ENCODE peak calls at places on chromosomes 7 and 10, in eight cellular contexts. N, Y, J, H, E, T, V and Z are unnamed samples.

GRCh38 chr7:82166666-82167065 is 276.9 kb downstream of the CACNA2D1 start:
- DNase-seq in N (no peak), Y (no peak), J (no peak), H (no peak), E (no peak), T (no peak), V (peak), Z (no peak)

GRCh38 chr10:117541405-117541908 is 1.1 kb upstream of the EMX2 start:
- DNase-seq in N (peak), Y (no peak), J (no peak), H (no peak), E (no peak), T (no peak), V (no peak), Z (no peak)

GRCh38 chr10:127935115-127935561 is 28.2 kb downstream of the PTPRE start:
- DNase-seq in N (no peak), Y (no peak), J (peak), H (no peak), E (no peak), T (no peak), V (no peak), Z (no peak)

GRCh38 chr7:105439174-105439893 is 50.6 kb upstream of the SRPK2 start:
- DNase-seq in N (peak), Y (peak), J (peak), H (no peak), E (peak), T (no peak), V (peak), Z (peak)

GRCh38 chr10:50614444-50615137 is 9.2 kb downstream of the SGMS1 start:
- DNase-seq in N (no peak), Y (peak), J (no peak), H (peak), E (no peak), T (no peak), V (peak), Z (peak)

GRCh38 chr7:88845091-88845490 is 49.6 kb upstream of the TEX47 start:
- DNase-seq in N (no peak), Y (no peak), J (no peak), H (no peak), E (no peak), T (no peak), V (no peak), Z (no peak)

GRCh38 chr7:117048854-117049321 is 95.6 kb downstream of the ST7 start:
- DNase-seq in N (no peak), Y (no peak), J (no peak), H (no peak), E (no peak), T (no peak), V (no peak), Z (no peak)

GRCh38 chr10:114504769-114505579 is 100.7 kb upstream of the AFAP1L2 start:
- DNase-seq in N (peak), Y (no peak), J (peak), H (no peak), E (no peak), T (no peak), V (peak), Z (no peak)

GRCh38 chr7:43586251-43586900 is 3.5 kb downstream of the STK17A start:
- DNase-seq in N (no peak), Y (no peak), J (peak), H (no peak), E (no peak), T (no peak), V (peak), Z (no peak)

GRCh38 chr10:34295142-34295548 is 520.0 kb downstream of the PARD3 start:
- DNase-seq in N (no peak), Y (no peak), J (peak), H (no peak), E (no peak), T (no peak), V (no peak), Z (no peak)

GRCh38 chr7:101625076-101625914 is 3.8 kb downstream of the MYL10 start:
- DNase-seq in N (peak), Y (no peak), J (no peak), H (peak), E (no peak), T (no peak), V (no peak), Z (no peak)

GRCh38 chr10:11878776-11879175 is 55.6 kb downstream of the PROSER2 start:
- DNase-seq in N (no peak), Y (no peak), J (no peak), H (no peak), E (no peak), T (no peak), V (no peak), Z (no peak)

GRCh38 chr10:113425596-113425995 is 127.3 kb upstream of the HABP2 start:
- DNase-seq in N (no peak), Y (no peak), J (no peak), H (no peak), E (no peak), T (no peak), V (peak), Z (no peak)

GRCh38 chr7:138258194-138258554 is 181.9 kb downstream of the AKR1D1 start:
- DNase-seq in N (no peak), Y (no peak), J (no peak), H (no peak), E (no peak), T (no peak), V (no peak), Z (no peak)

GRCh38 chr10:112732277-112732891 is 217.7 kb upstream of the TCF7L2 start:
- DNase-seq in N (peak), Y (no peak), J (no peak), H (no peak), E (no peak), T (peak), V (peak), Z (no peak)

GRCh38 chr10:14971867-14972448 is 12.8 kb downstream of the MEIG1 start:
- DNase-seq in N (no peak), Y (no peak), J (peak), H (peak), E (no peak), T (no peak), V (peak), Z (peak)
- TF ChIP-seq CTCF in N (peak), Y (peak), J (peak), H (peak), E (peak), T (peak), V (peak), Z (peak)

GRCh38 chr7:87506243-87507180 is 31.0 kb upstream of the ABCB4 start:
- DNase-seq in N (peak), Y (no peak), J (peak), H (peak), E (no peak), T (no peak), V (peak), Z (no peak)
- TF ChIP-seq CTCF in N (peak), Y (peak), J (peak), H (no peak), E (peak), T (peak), V (peak), Z (peak)

GRCh38 chr10:21524526-21525366 is 736 bp downstream of the SKIDA1 start:
- DNase-seq in N (peak), Y (no peak), J (peak), H (peak), E (no peak), T (no peak), V (peak), Z (no peak)

GRCh38 chr10:21523557-21524008 is 1.9 kb downstream of the SKIDA1 start:
- DNase-seq in N (peak), Y (no peak), J (peak), H (peak), E (no peak), T (no peak), V (no peak), Z (no peak)

GRCh38 chr10:21524131-21524525 is 1.4 kb downstream of the SKIDA1 start:
- DNase-seq in N (no peak), Y (no peak), J (no peak), H (no peak), E (no peak), T (no peak), V (no peak), Z (no peak)

GRCh38 chr10:21521910-21522533 is 3.5 kb downstream of the SKIDA1 start:
- DNase-seq in N (peak), Y (no peak), J (peak), H (no peak), E (no peak), T (no peak), V (no peak), Z (no peak)

GRCh38 chr10:21523007-21523406 is 2.5 kb downstream of the SKIDA1 start:
- DNase-seq in N (peak), Y (no peak), J (peak), H (no peak), E (no peak), T (no peak), V (no peak), Z (no peak)
- TF ChIP-seq CTCF in N (no peak), Y (no peak), J (no peak), H (no peak), E (peak), T (no peak), V (no peak), Z (no peak)

DNA sequence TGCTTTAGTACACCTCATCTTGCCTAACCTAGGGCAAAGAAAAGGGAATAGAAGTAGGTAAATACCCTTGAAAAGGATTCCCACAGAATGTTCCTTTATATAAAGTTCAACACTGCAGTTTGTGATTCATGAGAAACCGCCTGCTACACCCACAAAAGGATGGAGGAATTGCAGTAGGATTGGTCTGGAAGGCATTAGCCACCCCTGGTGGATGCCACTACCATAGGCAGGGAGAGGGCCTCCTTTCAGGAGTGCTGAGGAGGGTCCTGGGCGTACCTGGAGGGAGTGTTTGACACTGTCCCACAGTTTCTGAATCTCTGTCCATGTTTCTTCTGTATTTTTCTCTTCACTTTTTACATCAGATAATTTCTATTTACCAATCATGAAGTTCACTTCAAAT is 221.8 kb upstream of the TMEM72 start:
- DNase-seq in N (peak), Y (no peak), J (no peak), H (no peak), E (no peak), T (no peak), V (peak), Z (no peak)
- TF ChIP-seq CTCF in N (peak), Y (no peak), J (peak), H (no peak), E (peak), T (no peak), V (peak), Z (no peak)